ENCODE peak calls at places on chromosomes 12 and 14, in six cellular contexts. Q is CD8-positive, alpha-beta T cell; J is endothelial cell of umbilical vein; U is Peyer's patch; K is HCT116; D is thyroid gland. P is an unnamed sample. For H3K4me1, the result is how much of the 10 kb centered on the place peaks cover.

GRCh38 chr14:79502101-79502750 is 709.1 kb downstream of the DIO2 start:
- DNase-seq in Q (no peak), J (no peak), U (no peak), K (no peak), D (no peak), P (no peak)

GRCh38 chr14:57435923-57436322 is 45.5 kb downstream of the NAA30 start:
- DNase-seq in Q (no peak), J (no peak), U (no peak), K (no peak), D (no peak), P (no peak)

GRCh38 chr12:27841392-27841882 is 61.4 kb upstream of the MANSC4 start:
- DNase-seq in Q (no peak), J (peak), U (no peak), K (peak), D (no peak), P (no peak)

GRCh38 chr12:131618303-131618658 is 92.6 kb upstream of the SFSWAP start:
- DNase-seq in Q (no peak), J (no peak), U (no peak), K (no peak), D (no peak), P (no peak)

GRCh38 chr12:18101043-18101442 is 11.1 kb upstream of the RERGL start:
- DNase-seq in Q (no peak), J (no peak), U (no peak), K (no peak), D (no peak), P (no peak)

GRCh38 chr12:22333751-22334695 is 484 bp downstream of the ST8SIA1 start:
- DNase-seq in Q (no peak), J (no peak), U (no peak), K (no peak), D (peak), P (no peak)

GRCh38 chr14:63745858-63746425 is 18.1 kb upstream of the SGPP1 start:
- DNase-seq in Q (no peak), J (no peak), U (peak), K (no peak), D (no peak), P (no peak)

GRCh38 chr12:47577213-47577612 is 128.6 kb downstream of the RPAP3 start:
- DNase-seq in Q (no peak), J (no peak), U (no peak), K (no peak), D (no peak), P (no peak)

GRCh38 chr14:75068294-75069020 is 984 bp upstream of the ZC2HC1C start:
- DNase-seq in Q (no peak), J (no peak), U (no peak), K (no peak), D (no peak), P (no peak)

GRCh38 chr14:68715032-68715924 is 77.6 kb downstream of the ZFP36L1 start:
- DNase-seq in Q (no peak), J (peak), U (no peak), K (no peak), D (no peak), P (peak)
- TF ChIP-seq CTCF in Q (no peak), J (no peak), U (no peak), K (no peak), D (no peak), P (no peak)

DNA sequence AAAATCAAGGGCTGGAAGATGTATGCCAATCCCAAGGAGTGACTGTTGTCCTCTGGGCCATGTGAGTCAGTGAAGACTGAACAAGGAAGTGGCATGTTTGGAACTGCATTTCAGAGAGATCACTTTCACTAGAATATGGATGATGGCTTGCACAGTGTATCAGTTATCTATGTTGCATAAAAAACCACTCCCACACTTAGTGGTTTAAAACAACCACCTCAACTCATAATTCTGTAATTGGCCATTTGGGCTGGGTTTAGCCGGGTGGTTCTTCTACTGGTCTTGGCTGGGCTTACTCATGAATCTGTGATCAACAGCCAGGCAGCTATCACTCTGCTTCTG is 15.4 kb downstream of the BDKRB1 start:
- DNase-seq in Q (no peak), J (no peak), U (no peak), K (no peak), D (no peak), P (peak)
- H3K27ac ChIP-seq in Q (no peak), J (no peak), U (no peak), K (no peak), D (no peak), P (no peak)

GRCh38 chr14:99729991-99730875 is 46.1 kb downstream of the CYP46A1 start:
- DNase-seq in Q (peak), J (peak), U (peak), K (no peak), D (peak), P (no peak)
- H3K4me1 ChIP-seq in Q (under half), J (under half), U (under half), K (under half), D (under half), P (under half)

GRCh38 chr12:57005980-57006808 is at the start of gene ZBTB39:
- DNase-seq in Q (peak), J (peak), U (peak), K (peak), D (peak), P (no peak)
- TF ChIP-seq CTCF in Q (peak), J (peak), U (peak), K (peak), D (peak), P (peak)

GRCh38 chr12:46489951-46490388 is 117.4 kb upstream of the SLC38A2 start:
- DNase-seq in Q (no peak), J (peak), U (no peak), K (peak), D (no peak), P (no peak)

GRCh38 chr12:46492471-46493351 is 120.1 kb upstream of the SLC38A2 start:
- DNase-seq in Q (no peak), J (peak), U (no peak), K (peak), D (no peak), P (peak)

GRCh38 chr12:46493352-46494209 is 121.0 kb upstream of the SLC38A2 start:
- DNase-seq in Q (no peak), J (peak), U (no peak), K (no peak), D (no peak), P (no peak)

GRCh38 chr12:46491548-46491947 is 119.0 kb upstream of the SLC38A2 start:
- DNase-seq in Q (no peak), J (peak), U (no peak), K (no peak), D (no peak), P (no peak)

DNA sequence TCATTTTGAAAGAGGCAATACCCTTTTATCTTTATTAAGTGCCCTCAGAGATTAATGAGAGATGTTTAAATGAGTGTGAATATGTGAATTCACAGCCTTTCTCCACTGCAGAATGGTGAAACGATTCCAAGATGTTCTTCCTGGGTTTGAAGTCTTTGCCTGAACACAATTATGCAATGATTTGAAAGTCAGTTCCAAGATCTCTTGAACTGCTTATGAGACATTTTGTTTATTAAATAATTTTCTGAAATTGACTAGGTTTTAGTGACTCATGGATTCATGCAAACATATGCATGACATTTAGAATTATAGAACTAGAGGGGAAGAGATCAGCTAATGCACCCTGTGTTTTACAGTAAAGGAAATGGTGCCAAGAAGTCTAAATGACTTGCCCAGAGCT is 118.1 kb upstream of the SLC38A2 start:
- DNase-seq in Q (no peak), J (peak), U (no peak), K (no peak), D (no peak), P (peak)
- H3K27ac ChIP-seq in Q (no peak), J (peak), U (no peak), K (peak), D (peak), P (peak)

GRCh38 chr14:70982204-70982603 is 74.9 kb downstream of the PCNX1 start:
- DNase-seq in Q (no peak), J (peak), U (no peak), K (no peak), D (no peak), P (no peak)
- H3K4me1 ChIP-seq in Q (under half), J (under half), U (under half), K (under half), D (under half), P (under half)

DNA sequence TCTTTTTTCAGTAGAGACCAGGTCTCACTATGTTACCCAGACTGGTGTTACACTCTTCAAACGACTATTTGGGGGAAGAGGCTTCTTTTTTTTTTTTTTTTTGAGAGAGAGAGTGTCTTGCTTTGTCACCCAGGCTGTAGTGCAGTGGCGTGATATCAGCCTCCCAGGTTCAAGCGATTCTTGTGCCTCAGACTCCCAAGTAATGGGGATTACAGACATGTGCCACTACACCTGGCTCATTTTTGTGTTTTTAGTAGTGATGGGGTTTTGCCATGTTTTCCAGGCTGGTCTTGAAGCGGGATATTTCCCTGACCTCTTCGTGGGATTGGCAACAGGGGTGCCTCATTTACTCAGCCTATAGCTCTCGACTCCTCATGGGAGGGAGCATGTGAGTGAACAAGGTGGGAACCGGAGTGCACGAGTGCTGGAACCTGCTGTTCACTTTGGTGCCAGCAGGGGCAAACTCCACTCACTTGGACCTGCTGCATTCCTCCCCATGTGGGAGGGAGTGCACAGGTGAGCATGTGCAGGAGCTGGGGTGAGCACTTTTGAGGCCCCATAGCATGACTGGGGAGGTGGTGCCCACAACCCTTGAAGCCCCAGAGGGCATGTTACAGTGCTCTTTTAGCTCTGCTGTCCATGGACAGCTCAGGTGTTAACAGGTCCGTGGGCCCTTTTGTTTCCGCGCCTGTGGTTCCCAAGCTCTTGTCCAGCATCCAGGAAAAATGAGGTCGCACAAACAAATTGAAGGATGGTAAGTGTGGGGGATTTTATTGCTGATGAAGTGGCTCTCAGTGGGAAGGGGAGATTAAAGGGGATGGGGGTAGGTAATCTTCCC is 79.1 kb upstream of the HECTD1 start:
- DNase-seq in Q (no peak), J (no peak), U (no peak), K (peak), D (peak), P (no peak)
- TF ChIP-seq CTCF in Q (no peak), J (no peak), U (no peak), K (peak), D (peak), P (peak)

GRCh38 chr14:103427485-103428443 is 42.5 kb downstream of the MARK3 start:
- DNase-seq in Q (no peak), J (peak), U (no peak), K (no peak), D (no peak), P (no peak)
- H3K27ac ChIP-seq in Q (no peak), J (no peak), U (peak), K (no peak), D (peak), P (no peak)

DNA sequence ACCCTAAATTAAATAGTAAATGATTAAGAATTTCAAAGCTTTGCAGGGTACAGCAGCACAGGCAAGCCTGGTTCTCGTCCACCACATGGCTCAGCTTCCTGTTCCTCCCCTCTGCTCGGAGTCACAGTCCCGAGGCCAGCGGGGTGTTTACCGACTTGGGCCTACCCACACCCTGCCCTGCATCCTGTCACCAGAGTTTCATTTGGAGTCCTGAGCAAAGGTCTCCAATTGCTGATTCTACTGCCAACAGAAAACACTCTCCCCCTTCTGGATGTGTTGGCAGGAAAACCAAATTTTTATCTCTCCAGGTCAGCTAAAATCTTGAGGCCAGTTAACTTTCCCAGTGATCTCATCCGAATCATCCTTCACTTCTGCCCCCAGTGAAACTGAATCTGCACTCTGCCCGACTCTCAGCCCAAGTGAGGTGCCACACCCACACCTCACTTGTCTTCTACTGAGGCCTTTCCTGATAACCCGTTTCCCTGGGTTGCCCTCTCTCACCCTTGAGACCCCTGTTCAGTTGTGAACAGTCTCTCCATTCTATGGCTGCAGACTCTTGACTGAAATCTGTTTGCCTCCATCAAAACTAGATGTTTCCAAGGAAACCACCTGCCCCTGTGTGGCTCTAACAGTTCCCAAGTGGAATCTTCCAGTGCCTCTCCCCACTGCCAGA is 71.2 kb downstream of the VCPKMT start:
- DNase-seq in Q (peak), J (peak), U (peak), K (no peak), D (peak), P (no peak)
- H3K4me1 ChIP-seq in Q (half or more), J (under half), U (half or more), K (under half), D (under half), P (under half)